ENCODE peak calls at places on chromosomes 13 and 19, in ten cellular contexts. Z is Panc1; P is neuronal stem cell; L is esophagus muscularis mucosa; H is hepatocyte; B is tibial artery; T is CD4-positive, alpha-beta memory T cell; X is Peyer's patch; G is lung; N is left ventricle myocardium inferior. I is an unnamed sample. For H3K4me1, the result is how much of the 10 kb centered on the place peaks cover.

GRCh38 chr19:17767559-17767958 is 16.3 kb downstream of the FCHO1 start:
- DNase-seq in Z (no peak), P (no peak), L (no peak), H (no peak), B (no peak), T (no peak), X (no peak), G (no peak), N (no peak), I (no peak)

GRCh38 chr19:47022541-47023447 is 3.2 kb downstream of the NPAS1 start:
- DNase-seq in Z (no peak), P (no peak), L (no peak), H (no peak), B (no peak), T (no peak), X (no peak), G (no peak), N (no peak), I (no peak)

GRCh38 chr19:49818691-49819331 is 722 bp downstream of the MED25 start:
- DNase-seq in Z (no peak), P (no peak), L (no peak), H (peak), B (no peak), T (no peak), X (no peak), G (no peak), N (no peak), I (no peak)

GRCh38 chr19:5456836-5457200 is 1.6 kb downstream of the ZNRF4 start:
- DNase-seq in Z (no peak), P (no peak), L (no peak), H (no peak), B (no peak), T (no peak), X (no peak), G (no peak), N (no peak), I (no peak)

GRCh38 chr19:16824658-16825311 is 4.4 kb upstream of the SIN3B start:
- DNase-seq in Z (no peak), P (no peak), L (no peak), H (no peak), B (no peak), T (no peak), X (no peak), G (no peak), N (no peak), I (no peak)

GRCh38 chr13:72530471-72530870 is 197.0 kb downstream of the MZT1 start:
- DNase-seq in Z (no peak), P (no peak), L (no peak), H (no peak), B (no peak), T (no peak), X (no peak), G (no peak), N (no peak), I (no peak)

GRCh38 chr19:31332096-31332495 is 17.1 kb downstream of the TSHZ3 start:
- DNase-seq in Z (no peak), P (no peak), L (no peak), H (no peak), B (no peak), T (no peak), X (no peak), G (no peak), N (no peak), I (no peak)

GRCh38 chr13:97749174-97749573 is 204.3 kb upstream of the IPO5 start:
- DNase-seq in Z (no peak), P (no peak), L (no peak), H (no peak), B (no peak), T (no peak), X (no peak), G (no peak), N (no peak), I (no peak)

GRCh38 chr13:23107665-23108064 is 73.1 kb upstream of the SGCG start:
- DNase-seq in Z (no peak), P (no peak), L (no peak), H (no peak), B (no peak), T (no peak), X (no peak), G (no peak), N (no peak), I (no peak)

GRCh38 chr13:21663197-21663596 is 7.7 kb upstream of the FGF9 start:
- DNase-seq in Z (no peak), P (no peak), L (no peak), H (peak), B (no peak), T (no peak), X (no peak), G (no peak), N (no peak), I (no peak)

GRCh38 chr13:43377149-43377548 is 353.8 kb downstream of the DNAJC15 start:
- DNase-seq in Z (no peak), P (no peak), L (no peak), H (no peak), B (peak), T (no peak), X (no peak), G (no peak), N (peak), I (no peak)

GRCh38 chr19:294341-294818 is 3.2 kb upstream of the PLPP2 start:
- DNase-seq in Z (no peak), P (no peak), L (no peak), H (no peak), B (no peak), T (no peak), X (peak), G (no peak), N (no peak), I (no peak)

GRCh38 chr19:10224337-10224736 is 6.8 kb downstream of the S1PR2 start:
- DNase-seq in Z (no peak), P (no peak), L (no peak), H (no peak), B (no peak), T (no peak), X (no peak), G (no peak), N (no peak), I (no peak)

GRCh38 chr19:294819-295686 is 3.9 kb upstream of the PLPP2 start:
- DNase-seq in Z (no peak), P (no peak), L (no peak), H (peak), B (no peak), T (no peak), X (peak), G (no peak), N (no peak), I (no peak)

GRCh38 chr19:49339364-49340068 is 4.3 kb downstream of the CD37 start:
- DNase-seq in Z (no peak), P (peak), L (peak), H (peak), B (peak), T (no peak), X (peak), G (peak), N (peak), I (peak)

GRCh38 chr19:3982701-3983541 is 2.3 kb downstream of the EEF2 start:
- DNase-seq in Z (no peak), P (no peak), L (no peak), H (peak), B (peak), T (no peak), X (no peak), G (no peak), N (no peak), I (no peak)

GRCh38 chr13:63436288-63436687 is 2020.6 kb upstream of the PCDH20 start:
- DNase-seq in Z (no peak), P (no peak), L (no peak), H (no peak), B (no peak), T (no peak), X (no peak), G (no peak), N (no peak), I (no peak)
- H3K27ac ChIP-seq in Z (no peak), P (no peak), L (no peak), H (no peak), B (no peak), T (no peak), X (no peak), G (no peak), N (no peak), I (no peak)

GRCh38 chr13:41601718-41602445 is 144.5 kb downstream of the RGCC start:
- DNase-seq in Z (no peak), P (no peak), L (no peak), H (no peak), B (no peak), T (no peak), X (no peak), G (no peak), N (no peak), I (no peak)
- H3K4me1 ChIP-seq in Z (under half), P (under half), L (under half), H (under half), B (under half), T (under half), X (under half), G (under half), N (under half), I (under half)

GRCh38 chr13:104140557-104140956 is 1074.3 kb upstream of the SLC10A2 start:
- DNase-seq in Z (no peak), P (no peak), L (no peak), H (no peak), B (no peak), T (no peak), X (no peak), G (no peak), N (no peak), I (no peak)

DNA sequence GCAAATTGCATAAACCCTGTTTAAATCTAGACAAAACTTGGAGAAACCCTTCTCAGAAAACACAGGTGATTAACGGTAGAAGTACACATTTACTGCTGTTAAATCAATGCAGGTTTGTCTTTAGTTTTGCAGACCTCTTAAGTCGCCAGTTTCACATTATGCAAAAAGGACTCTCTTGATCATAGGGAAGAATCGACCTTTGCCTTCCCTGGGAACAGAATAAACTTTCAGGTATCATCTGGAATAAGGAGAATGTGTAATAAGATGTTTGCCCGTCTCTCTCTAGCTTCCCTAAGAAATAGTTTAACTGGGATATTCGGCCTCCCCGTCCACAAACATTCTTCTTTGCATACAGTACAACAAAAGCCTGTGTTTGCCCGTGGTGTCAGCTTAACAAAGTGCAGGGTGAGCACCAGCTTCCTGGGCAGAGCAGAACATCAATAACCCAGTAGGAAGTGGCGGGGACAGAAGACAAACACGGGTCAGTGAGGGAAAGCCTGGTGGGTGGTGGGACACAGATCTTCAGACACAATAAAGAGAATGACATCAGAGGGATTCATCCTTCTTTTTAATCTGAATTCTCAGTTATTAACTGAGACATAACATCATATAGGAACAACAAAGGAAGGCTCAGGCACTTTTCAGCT is 1077.7 kb upstream of the SLC10A2 start:
- DNase-seq in Z (no peak), P (no peak), L (no peak), H (no peak), B (no peak), T (no peak), X (no peak), G (no peak), N (no peak), I (peak)
- H3K27ac ChIP-seq in Z (no peak), P (no peak), L (no peak), H (no peak), B (no peak), T (no peak), X (no peak), G (no peak), N (no peak), I (peak)

DNA sequence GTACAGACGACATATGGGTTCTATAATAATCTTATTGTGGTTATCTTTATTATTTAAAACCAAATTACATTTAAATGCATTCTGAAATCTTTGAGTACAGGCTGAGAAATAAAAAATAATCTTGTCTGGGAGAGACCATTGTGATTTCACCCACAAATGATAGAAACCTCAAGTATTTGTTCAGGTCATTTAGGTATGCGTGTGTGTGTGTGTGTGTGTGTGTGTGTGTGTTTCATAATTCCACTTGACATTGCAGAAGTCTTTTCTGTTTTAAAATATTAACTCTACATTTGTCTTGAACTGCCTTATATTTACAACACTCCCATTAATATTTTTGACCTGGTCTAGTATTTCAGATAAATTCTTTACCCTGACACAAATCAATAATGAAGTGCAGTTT is 126.9 kb downstream of the SPRY2 start:
- DNase-seq in Z (no peak), P (no peak), L (no peak), H (no peak), B (no peak), T (no peak), X (no peak), G (no peak), N (no peak), I (no peak)
- H3K4me1 ChIP-seq in Z (under half), P (under half), L (under half), H (under half), B (under half), T (under half), X (under half), G (under half), N (under half), I (under half)

DNA sequence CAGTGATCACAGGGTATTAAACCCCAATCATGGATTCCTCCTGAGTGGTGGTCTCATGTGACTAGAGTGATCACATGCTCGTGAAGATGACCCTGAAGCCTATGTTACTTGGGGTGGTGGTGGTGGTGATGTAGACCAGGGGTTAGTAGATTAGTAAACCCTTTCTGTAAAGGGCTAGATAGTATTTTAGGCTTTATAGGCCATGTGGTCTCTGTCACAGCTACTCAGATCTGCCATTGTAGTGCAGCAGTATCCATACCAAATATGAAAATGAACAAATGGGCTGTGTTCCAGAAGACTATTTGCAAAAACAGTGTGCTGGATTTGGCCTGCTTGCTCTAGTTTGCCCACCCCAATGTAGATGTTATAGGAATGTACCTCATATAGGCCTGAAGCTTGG is 9.4 kb downstream of the NDFIP2 start:
- DNase-seq in Z (no peak), P (no peak), L (no peak), H (no peak), B (no peak), T (no peak), X (no peak), G (no peak), N (no peak), I (no peak)
- H3K27ac ChIP-seq in Z (no peak), P (no peak), L (no peak), H (no peak), B (no peak), T (no peak), X (no peak), G (no peak), N (no peak), I (no peak)

GRCh38 chr19:33798701-33799111 is 2.0 kb downstream of the KCTD15 start:
- DNase-seq in Z (no peak), P (peak), L (no peak), H (no peak), B (no peak), T (no peak), X (no peak), G (no peak), N (no peak), I (no peak)
- H3K4me1 ChIP-seq in Z (under half), P (under half), L (under half), H (under half), B (under half), T (under half), X (under half), G (under half), N (half or more), I (under half)

GRCh38 chr13:80547885-80548284 is 207.0 kb upstream of the SPRY2 start:
- DNase-seq in Z (no peak), P (no peak), L (no peak), H (no peak), B (no peak), T (no peak), X (no peak), G (no peak), N (no peak), I (no peak)

GRCh38 chr13:80550856-80551532 is 210.1 kb upstream of the SPRY2 start:
- DNase-seq in Z (no peak), P (no peak), L (no peak), H (no peak), B (no peak), T (no peak), X (no peak), G (no peak), N (no peak), I (no peak)

GRCh38 chr13:80555796-80556195 is 214.9 kb upstream of the SPRY2 start:
- DNase-seq in Z (no peak), P (no peak), L (no peak), H (no peak), B (no peak), T (no peak), X (no peak), G (no peak), N (no peak), I (no peak)

GRCh38 chr13:80553041-80553440 is 212.1 kb upstream of the SPRY2 start:
- DNase-seq in Z (no peak), P (no peak), L (no peak), H (no peak), B (no peak), T (no peak), X (no peak), G (no peak), N (no peak), I (no peak)

GRCh38 chr13:80551650-80552497 is 210.9 kb upstream of the SPRY2 start:
- DNase-seq in Z (no peak), P (no peak), L (no peak), H (no peak), B (no peak), T (no peak), X (no peak), G (no peak), N (no peak), I (no peak)
- H3K27ac ChIP-seq in Z (no peak), P (no peak), L (peak), H (no peak), B (no peak), T (no peak), X (no peak), G (peak), N (peak), I (no peak)

I was measured in prostate gland.